ENCODE peak calls at places on chromosomes 1 and 21, in eight cellular contexts. Z, Y, V, W, I, H, X and T are unnamed samples.

GRCh38 chr1:234406871-234407270 is 33.6 kb downstream of the COA6 start:
- DNase-seq in Y (no peak), Z (no peak), V (no peak), X (no peak), I (no peak), W (no peak), H (no peak), T (no peak)

GRCh38 chr1:210741564-210741963 is 392.4 kb downstream of the KCNH1 start:
- DNase-seq in V (no peak), I (no peak), W (no peak), X (no peak), Z (no peak), H (no peak), Y (no peak), T (no peak)

GRCh38 chr21:40516336-40516735 is 330.6 kb downstream of the DSCAM start:
- DNase-seq in Y (no peak), I (no peak), W (no peak), V (no peak), X (no peak), Z (no peak), H (no peak), T (no peak)

GRCh38 chr21:14241322-14241721 is 25.4 kb downstream of the RBM11 start:
- DNase-seq in I (no peak), H (no peak), Y (no peak), V (no peak), W (no peak), Z (no peak), X (no peak), T (no peak)

GRCh38 chr21:46021978-46022544 is 40.5 kb downstream of the COL6A1 start:
- DNase-seq in Y (no peak), I (no peak), Z (peak; percentile 36), V (no peak), W (no peak), H (no peak), X (no peak), T (no peak)

GRCh38 chr1:203031467-203031866 is 5.2 kb downstream of the PPFIA4 start:
- DNase-seq in H (no peak), Y (peak; percentile 44), V (no peak), I (no peak), X (no peak), Z (no peak), W (no peak), T (no peak)

GRCh38 chr1:221869759-221870158 is 127.9 kb upstream of the DUSP10 start:
- DNase-seq in Z (peak; percentile 44), Y (peak; percentile 58), V (no peak), I (no peak), X (no peak), H (no peak), W (no peak), T (no peak)

GRCh38 chr1:78333426-78334012 is 157.3 kb upstream of the PTGFR start:
- DNase-seq in I (peak; percentile 11), Z (peak; percentile 18), X (no peak), W (no peak), V (no peak), Y (peak; percentile 32), H (no peak), T (no peak)

GRCh38 chr21:37073417-37074194 is 552 bp downstream of the TTC3 start:
- DNase-seq in W (no peak), X (no peak), Y (peak; percentile 33), I (no peak), Z (no peak), V (peak; percentile 78), H (peak; percentile 77), T (no peak)

GRCh38 chr21:19218163-19218562 is 814.6 kb upstream of the TMPRSS15 start:
- DNase-seq in V (no peak), W (no peak), Y (no peak), H (no peak), I (no peak), X (no peak), Z (no peak), T (no peak)

GRCh38 chr1:9126511-9126910 is 2.4 kb downstream of the GPR157 start:
- DNase-seq in Y (peak; percentile 74), I (no peak), X (no peak), W (no peak), Z (no peak), V (no peak), H (no peak), T (no peak)

GRCh38 chr1:54861070-54861761 is 25.8 kb downstream of the DHCR24 start:
- DNase-seq in Y (peak; percentile 55), X (peak; percentile 79), V (no peak), Z (no peak), I (no peak), H (no peak), W (no peak), T (no peak)

GRCh38 chr1:92117526-92117925 is 37.4 kb downstream of the BTBD8 start:
- DNase-seq in H (no peak), X (no peak), V (no peak), I (no peak), Z (no peak), Y (no peak), W (no peak), T (no peak)

GRCh38 chr1:155018617-155019348 is 14.8 kb downstream of the DCST2 start:
- DNase-seq in V (no peak), X (no peak), W (no peak), Y (no peak), I (no peak), H (no peak), Z (no peak), T (no peak)

GRCh38 chr1:245316791-245317190 is 162.0 kb downstream of the KIF26B start:
- DNase-seq in V (no peak), X (no peak), H (no peak), W (no peak), Z (no peak), Y (no peak), I (no peak), T (no peak)

GRCh38 chr1:214493126-214493796 is 58.1 kb downstream of the PTPN14 start:
- DNase-seq in Z (no peak), Y (no peak), H (no peak), I (no peak), V (no peak), W (peak; percentile 81), X (no peak), T (no peak)

GRCh38 chr21:28337319-28337718 is 655.4 kb downstream of the LTN1 start:
- DNase-seq in I (peak; percentile 30), X (no peak), Y (peak; percentile 82), V (no peak), H (no peak), Z (peak; percentile 34), W (peak; percentile 61), T (no peak)

GRCh38 chr1:170321113-170321512 is 175.4 kb downstream of the NTMT2 start:
- DNase-seq in H (no peak), W (peak; percentile 28), X (no peak), I (no peak), Y (no peak), Z (no peak), V (no peak), T (no peak)

GRCh38 chr1:227945891-227946623 is 1.7 kb downstream of the WNT9A start:
- DNase-seq in V (peak; percentile 94), Z (no peak), W (no peak), X (peak; percentile 95), I (peak; percentile 90), Y (peak; percentile 98), H (peak; percentile 84), T (no peak)

GRCh38 chr1:241611063-241611462 is 29.1 kb downstream of the CHML start:
- DNase-seq in X (peak; percentile 10), V (no peak), W (peak; percentile 56), Z (no peak), Y (peak; percentile 96), I (peak; percentile 80), H (no peak), T (no peak)

GRCh38 chr1:224432141-224432540 is 2.5 kb downstream of the WDR26 start:
- DNase-seq in H (no peak), V (no peak), W (no peak), Y (no peak), Z (no peak), X (no peak), I (no peak), T (no peak)

GRCh38 chr1:158999301-159000069 is 10.2 kb upstream of the IFI16 start:
- DNase-seq in X (peak; percentile 19), I (peak; percentile 63), Z (peak; percentile 81), H (no peak), W (peak; percentile 93), Y (peak; percentile 27), V (no peak), T (peak; percentile 79)
- H3K4me3 ChIP-seq in X (no peak overlapping the region), I (peak overlapping the region; percentile 52), Z (peak overlapping the region; percentile 69), H (peak overlapping the region; percentile 51), W (peak overlapping the region; percentile 61), Y (peak overlapping the region; percentile 61), V (no peak overlapping the region), T (peak overlapping the region; percentile 69)

DNA sequence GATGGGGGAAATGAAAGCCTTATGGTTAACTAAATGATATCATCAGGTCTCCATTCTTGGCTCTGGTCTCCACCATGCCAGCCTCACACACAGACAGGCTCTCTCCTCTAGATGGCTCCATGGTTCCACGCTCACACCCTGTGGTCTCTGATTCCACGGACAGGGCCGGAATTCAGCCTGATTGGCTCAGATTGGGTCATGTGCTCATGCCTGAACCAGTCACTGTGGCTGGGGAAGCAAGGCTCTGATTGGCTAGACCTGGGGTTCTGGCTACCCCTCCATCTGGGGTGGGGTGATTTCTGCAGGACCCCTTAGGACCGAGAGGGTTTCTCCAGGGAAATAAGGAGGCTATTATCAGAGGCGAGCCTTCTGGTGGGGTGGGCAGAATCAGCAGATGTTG is 277.0 kb downstream of the PTPRU start:
- DNase-seq in Z (peak; percentile 51), X (peak; percentile 54), Y (peak; percentile 85), W (peak; percentile 42), V (no peak), I (peak; percentile 67), H (no peak), T (peak; percentile 10)
- TF ChIP-seq CTCF in Z (peak; percentile 86), X (peak; percentile 73), Y (peak; percentile 93), W (peak; percentile 71), V (no peak), I (peak; percentile 94), H (peak; percentile 30), T (peak; percentile 65)

DNA sequence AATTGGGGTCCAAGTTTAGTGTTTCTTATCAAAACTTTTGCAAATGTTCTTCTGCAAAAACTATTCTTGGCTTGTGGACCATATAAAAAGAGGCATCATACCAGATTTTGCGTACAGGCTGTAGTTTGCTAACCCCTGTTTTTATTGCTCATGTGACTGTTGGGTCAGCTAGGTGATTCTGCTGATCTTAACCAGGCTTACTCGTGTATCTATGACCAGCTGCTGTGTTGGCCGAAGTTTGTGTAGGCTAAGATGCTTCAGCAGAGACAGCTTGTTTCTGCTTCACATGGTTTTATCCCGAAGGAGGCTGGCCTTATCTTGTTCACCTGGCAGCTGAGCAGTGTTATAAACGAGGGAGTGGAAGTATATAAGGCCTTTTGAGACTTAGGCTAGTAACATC is 38.2 kb downstream of the POU2F1 start:
- DNase-seq in H (no peak), I (no peak), V (no peak), X (no peak), W (no peak), Y (no peak), Z (no peak), T (no peak)
- H3K4me3 ChIP-seq in H (no peak overlapping the region), I (no peak overlapping the region), V (no peak overlapping the region), X (no peak overlapping the region), W (no peak overlapping the region), Y (no peak overlapping the region), Z (no peak overlapping the region), T (no peak overlapping the region)

DNA sequence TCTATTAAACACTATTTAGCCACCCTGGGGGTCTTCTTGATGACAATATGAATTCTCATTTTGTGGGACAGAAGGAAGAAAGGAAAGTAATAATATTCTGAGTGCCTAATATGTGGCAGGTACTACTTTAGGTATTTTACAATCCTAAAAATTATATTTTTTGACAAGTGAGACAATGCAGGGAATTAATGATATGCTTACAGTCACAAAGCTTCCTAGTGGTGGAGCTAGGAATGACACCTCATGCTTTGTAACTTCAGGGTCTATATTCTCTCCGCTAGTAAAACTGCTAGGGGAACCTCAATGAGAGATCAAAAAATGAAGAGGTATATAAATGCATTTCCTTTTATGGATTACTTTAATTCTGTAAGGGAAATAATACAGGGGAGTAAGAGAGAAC is 44.3 kb downstream of the TPR start:
- DNase-seq in Z (no peak), V (no peak), W (no peak), I (no peak), X (no peak), Y (peak; percentile 10), H (no peak), T (no peak)
- TF ChIP-seq CTCF in Z (peak; percentile 52), V (no peak), W (peak; percentile 51), I (peak; percentile 30), X (peak; percentile 55), Y (peak; percentile 44), H (peak; percentile 24), T (peak; percentile 10)